ENCODE peak calls at places on chromosome 20, in ten cellular contexts. D, Q, X, W, I, B, Y, A, L and H are unnamed samples.

GRCh38 chr20:4795394-4795793 is 73.7 kb downstream of the PRND start:
- DNase-seq in D (peak), Q (peak), X (no peak), W (no peak), I (no peak), B (no peak), Y (no peak), A (peak), L (no peak), H (peak)

GRCh38 chr20:52805892-52806291 is 166.3 kb upstream of the TSHZ2 start:
- DNase-seq in D (no peak), Q (no peak), X (no peak), W (no peak), I (no peak), B (no peak), Y (no peak), A (no peak), L (no peak), H (no peak)

GRCh38 chr20:58981564-58982364 is 708 bp downstream of the NELFCD start:
- DNase-seq in D (peak), Q (no peak), X (peak), W (no peak), I (no peak), B (no peak), Y (no peak), A (peak), L (no peak), H (no peak)

GRCh38 chr20:11905460-11906150 is 12.1 kb upstream of the BTBD3 start:
- DNase-seq in D (no peak), Q (no peak), X (no peak), W (no peak), I (no peak), B (no peak), Y (no peak), A (no peak), L (no peak), H (no peak)

GRCh38 chr20:24533449-24533848 is 64.0 kb downstream of the SYNDIG1 start:
- DNase-seq in D (peak), Q (no peak), X (no peak), W (no peak), I (no peak), B (no peak), Y (no peak), A (no peak), L (no peak), H (no peak)

GRCh38 chr20:23050847-23051627 is 1.6 kb upstream of the THBD start:
- DNase-seq in D (peak), Q (peak), X (peak), W (peak), I (no peak), B (no peak), Y (peak), A (peak), L (no peak), H (peak)

GRCh38 chr20:35344354-35344837 is 52.2 kb upstream of the FAM83C start:
- DNase-seq in D (no peak), Q (no peak), X (no peak), W (no peak), I (no peak), B (no peak), Y (no peak), A (peak), L (no peak), H (peak)

GRCh38 chr20:53146201-53146891 is 174.2 kb downstream of the TSHZ2 start:
- DNase-seq in D (no peak), Q (no peak), X (no peak), W (no peak), I (no peak), B (no peak), Y (no peak), A (no peak), L (no peak), H (no peak)

GRCh38 chr20:4730782-4731181 is 9.1 kb downstream of the PRND start:
- DNase-seq in D (peak), Q (no peak), X (no peak), W (no peak), I (no peak), B (no peak), Y (no peak), A (no peak), L (no peak), H (no peak)

GRCh38 chr20:49388790-49389189 is 93.7 kb downstream of the KCNB1 start:
- DNase-seq in D (no peak), Q (no peak), X (no peak), W (no peak), I (no peak), B (no peak), Y (no peak), A (no peak), L (no peak), H (no peak)

GRCh38 chr20:420721-421574 is 12.8 kb downstream of the RBCK1 start:
- DNase-seq in D (peak), Q (no peak), X (no peak), W (peak), I (no peak), B (no peak), Y (no peak), A (peak), L (no peak), H (peak)

GRCh38 chr20:21302645-21303060 is 478 bp upstream of the XRN2 start:
- DNase-seq in D (no peak), Q (no peak), X (no peak), W (no peak), I (no peak), B (no peak), Y (no peak), A (no peak), L (no peak), H (no peak)

GRCh38 chr20:14617123-14617522 is 279.7 kb upstream of the FLRT3 start:
- DNase-seq in D (no peak), Q (no peak), X (no peak), W (no peak), I (no peak), B (no peak), Y (no peak), A (no peak), L (no peak), H (no peak)

GRCh38 chr20:62511300-62511914 is 35.6 kb upstream of the GATA5 start:
- DNase-seq in D (no peak), Q (no peak), X (no peak), W (no peak), I (no peak), B (no peak), Y (no peak), A (no peak), L (no peak), H (peak)

GRCh38 chr20:10219452-10219791 is 792 bp downstream of the SNAP25 start:
- DNase-seq in D (peak), Q (no peak), X (no peak), W (peak), I (peak), B (peak), Y (no peak), A (peak), L (no peak), H (peak)

GRCh38 chr20:49568491-49569151 is 684 bp upstream of the PTGIS start:
- DNase-seq in D (peak), Q (no peak), X (peak), W (no peak), I (no peak), B (no peak), Y (peak), A (no peak), L (no peak), H (no peak)

GRCh38 chr20:45782890-45783289 is 8.8 kb downstream of the WFDC3 start:
- DNase-seq in D (no peak), Q (peak), X (no peak), W (no peak), I (no peak), B (no peak), Y (no peak), A (no peak), L (no peak), H (no peak)

GRCh38 chr20:34927736-34928135 is 27.9 kb downstream of the GSS start:
- DNase-seq in D (no peak), Q (no peak), X (no peak), W (no peak), I (no peak), B (no peak), Y (no peak), A (no peak), L (no peak), H (no peak)

GRCh38 chr20:16942702-16943101 is 194.5 kb downstream of the OTOR start:
- DNase-seq in D (no peak), Q (no peak), X (no peak), W (no peak), I (no peak), B (no peak), Y (no peak), A (no peak), L (no peak), H (no peak)

GRCh38 chr20:17612975-17613327 is 43.1 kb downstream of the DSTN start:
- DNase-seq in D (no peak), Q (no peak), X (no peak), W (no peak), I (no peak), B (peak), Y (no peak), A (no peak), L (no peak), H (no peak)

GRCh38 chr20:22946594-22946993 is 88.5 kb upstream of the SSTR4 start:
- DNase-seq in D (no peak), Q (no peak), X (no peak), W (no peak), I (no peak), B (no peak), Y (no peak), A (no peak), L (no peak), H (no peak)

GRCh38 chr20:4111440-4112411 is 96.4 kb upstream of the RNF24 start:
- DNase-seq in D (no peak), Q (no peak), X (no peak), W (no peak), I (no peak), B (no peak), Y (no peak), A (no peak), L (no peak), H (no peak)

GRCh38 chr20:30630761-30631160 is 626.7 kb upstream of the DEFB115 start:
- DNase-seq in D (no peak), Q (no peak), X (peak), W (peak), I (no peak), B (no peak), Y (no peak), A (no peak), L (no peak), H (no peak)

GRCh38 chr20:855466-856360 is 22.2 kb downstream of the FAM110A start:
- DNase-seq in D (no peak), Q (no peak), X (no peak), W (no peak), I (no peak), B (no peak), Y (no peak), A (no peak), L (no peak), H (no peak)

GRCh38 chr20:21323640-21324039 is 20.5 kb downstream of the XRN2 start:
- DNase-seq in D (no peak), Q (peak), X (no peak), W (no peak), I (no peak), B (no peak), Y (no peak), A (no peak), L (no peak), H (no peak)

GRCh38 chr20:38751360-38751976 is 3.2 kb downstream of the ACTR5 start:
- DNase-seq in D (peak), Q (peak), X (no peak), W (no peak), I (no peak), B (no peak), Y (no peak), A (no peak), L (peak), H (no peak)

GRCh38 chr20:59016795-59017492 is 2.3 kb upstream of the TUBB1 start:
- DNase-seq in D (no peak), Q (no peak), X (no peak), W (no peak), I (no peak), B (no peak), Y (no peak), A (peak), L (no peak), H (no peak)

GRCh38 chr20:35664544-35665206 is at the start of the genes CPNE1 and RBM12:
- DNase-seq in D (peak), Q (peak), X (peak), W (peak), I (peak), B (peak), Y (peak), A (peak), L (peak), H (peak)

GRCh38 chr20:48578397-48579098 is 249.3 kb downstream of the PREX1 start:
- DNase-seq in D (no peak), Q (no peak), X (no peak), W (no peak), I (no peak), B (no peak), Y (no peak), A (no peak), L (no peak), H (no peak)

DNA sequence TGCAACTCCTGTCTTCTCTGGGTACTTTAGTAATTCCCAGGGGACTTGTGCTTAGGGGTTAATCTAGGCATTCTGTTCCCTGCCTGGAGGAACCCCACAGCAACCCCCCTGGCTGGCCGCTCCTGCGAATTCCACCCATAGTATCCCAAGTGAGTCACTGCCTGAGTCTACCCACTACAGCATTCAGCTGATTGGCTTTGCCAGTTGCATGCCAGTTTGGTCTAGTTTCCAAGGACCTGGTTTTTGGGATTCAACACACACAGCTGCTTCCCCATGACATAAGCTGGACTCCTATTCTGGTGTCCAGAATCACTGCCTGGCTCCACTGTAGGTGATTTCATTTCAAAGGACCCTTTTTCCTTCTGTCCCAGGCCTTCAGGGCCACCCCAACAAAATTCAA is 40.3 kb downstream of the PLCG1 start:
- DNase-seq in D (no peak), Q (peak), X (no peak), W (no peak), I (peak), B (no peak), Y (peak), A (no peak), L (no peak), H (no peak)
- TF ChIP-seq POLR2AphosphoS5 in D (no peak), Q (no peak), X (no peak), W (no peak), I (no peak), B (no peak), Y (no peak), A (no peak), L (no peak), H (no peak)

DNA sequence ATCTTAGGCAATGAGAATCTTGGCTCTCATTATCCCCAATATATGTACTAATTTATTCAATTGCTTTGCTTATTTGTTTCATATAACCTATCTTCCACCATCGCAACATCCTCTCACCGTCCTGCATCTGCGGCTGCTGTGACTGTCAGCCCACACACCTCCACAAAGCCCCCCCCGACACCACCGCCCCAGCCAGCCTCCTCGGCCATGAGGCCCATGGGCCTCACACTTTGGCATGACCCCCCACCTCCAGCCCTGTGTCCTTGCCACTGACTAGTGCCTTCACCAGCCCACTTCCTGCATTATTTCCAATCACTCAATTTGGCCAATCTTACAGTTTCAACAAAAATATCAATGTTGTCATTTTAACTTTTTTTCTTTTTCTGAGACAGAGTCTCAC is 60.7 kb upstream of the TOX2 start:
- DNase-seq in D (no peak), Q (no peak), X (no peak), W (no peak), I (no peak), B (no peak), Y (no peak), A (no peak), L (no peak), H (no peak)
- TF ChIP-seq POLR2AphosphoS5 in D (no peak), Q (no peak), X (no peak), W (no peak), I (no peak), B (no peak), Y (no peak), A (no peak), L (no peak), H (no peak)

GRCh38 chr20:15673206-15673605 is 900.0 kb downstream of the KIF16B start:
- DNase-seq in D (no peak), Q (no peak), X (no peak), W (no peak), I (no peak), B (no peak), Y (no peak), A (no peak), L (no peak), H (no peak)
- TF ChIP-seq POLR2AphosphoS5 in D (no peak), Q (no peak), X (no peak), W (no peak), I (no peak), B (no peak), Y (no peak), A (no peak), L (no peak), H (no peak)

GRCh38 chr20:32779500-32780215 is 17.5 kb downstream of the DNMT3B start:
- DNase-seq in D (peak), Q (no peak), X (no peak), W (no peak), I (no peak), B (no peak), Y (no peak), A (no peak), L (no peak), H (no peak)

GRCh38 chr20:32784369-32785080 is 22.3 kb downstream of the DNMT3B start:
- DNase-seq in D (no peak), Q (no peak), X (no peak), W (no peak), I (no peak), B (no peak), Y (no peak), A (no peak), L (no peak), H (no peak)

GRCh38 chr20:32780278-32780677 is 18.1 kb downstream of the DNMT3B start:
- DNase-seq in D (no peak), Q (no peak), X (no peak), W (no peak), I (no peak), B (no peak), Y (no peak), A (no peak), L (no peak), H (peak)

GRCh38 chr20:32777177-32777956 is 15.2 kb downstream of the DNMT3B start:
- DNase-seq in D (no peak), Q (no peak), X (no peak), W (no peak), I (no peak), B (no peak), Y (no peak), A (no peak), L (no peak), H (peak)

GRCh38 chr20:32780749-32781402 is 18.7 kb downstream of the DNMT3B start:
- DNase-seq in D (peak), Q (no peak), X (no peak), W (no peak), I (no peak), B (no peak), Y (no peak), A (no peak), L (no peak), H (no peak)
- TF ChIP-seq POLR2AphosphoS5 in D (peak), Q (no peak), X (no peak), W (no peak), I (no peak), B (no peak), Y (no peak), A (no peak), L (no peak), H (no peak)

DNA sequence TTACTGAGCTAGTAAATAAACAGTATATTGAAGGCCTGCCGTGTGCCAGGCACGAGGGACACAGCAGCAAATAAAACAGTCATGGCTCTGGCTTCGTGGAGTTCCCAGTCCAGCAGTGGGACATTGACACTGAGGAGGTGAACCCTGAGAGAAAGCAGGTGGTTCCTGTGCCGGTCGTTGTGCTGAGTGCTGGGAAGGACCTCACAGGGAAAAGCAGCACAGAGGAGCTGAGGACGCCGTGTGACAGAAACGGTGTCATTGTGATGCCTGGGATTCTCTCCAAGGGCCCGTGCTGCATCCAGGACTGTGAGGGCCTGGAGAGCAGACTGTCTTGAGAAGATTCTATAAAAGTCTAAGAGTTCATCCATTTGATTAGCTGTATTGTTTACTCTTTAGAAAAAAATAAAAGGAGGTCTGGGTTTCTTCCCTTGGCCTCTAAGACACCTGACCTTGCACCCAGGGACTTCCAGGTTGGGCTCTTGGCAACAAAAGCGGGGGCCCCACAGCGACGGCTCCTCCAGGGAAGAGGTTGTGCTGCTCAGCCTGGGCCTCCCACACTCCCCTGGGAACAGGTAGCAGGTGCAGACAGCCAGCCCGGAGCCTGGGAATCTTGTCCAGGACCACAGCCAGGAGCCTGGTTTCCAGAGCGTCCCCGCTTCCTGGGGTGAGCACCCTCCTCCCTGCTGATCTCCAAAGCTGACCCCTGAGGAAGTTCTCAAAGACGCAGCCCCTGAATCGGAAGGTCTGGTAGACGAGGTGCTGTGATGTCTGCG is 251.2 kb upstream of the PMEPA1 start:
- DNase-seq in D (no peak), Q (no peak), X (no peak), W (no peak), I (no peak), B (no peak), Y (no peak), A (no peak), L (no peak), H (no peak)
- TF ChIP-seq POLR2AphosphoS5 in D (no peak), Q (no peak), X (no peak), W (no peak), I (no peak), B (no peak), Y (no peak), A (no peak), L (no peak), H (no peak)

DNA sequence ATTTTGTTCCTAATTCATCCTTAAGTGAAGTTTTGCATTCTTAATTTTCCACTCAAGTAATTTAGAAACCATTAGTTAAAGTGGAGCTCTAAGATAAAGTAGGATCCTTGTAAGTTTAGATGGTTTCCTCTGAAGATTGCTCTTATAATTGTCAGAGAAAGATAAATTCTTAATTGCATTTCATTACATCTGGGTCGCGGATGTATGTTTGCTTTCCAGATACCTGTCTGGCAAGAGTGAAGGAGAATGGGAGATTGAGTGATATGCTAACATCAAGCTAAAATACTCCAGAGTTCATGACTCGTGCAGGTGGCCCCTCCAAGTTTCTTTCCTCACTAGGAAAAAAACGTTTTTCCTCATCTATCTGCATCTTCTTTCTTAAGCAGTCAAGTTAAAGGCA is 361.8 kb downstream of the DOK5 start:
- DNase-seq in D (no peak), Q (no peak), X (no peak), W (no peak), I (no peak), B (no peak), Y (no peak), A (no peak), L (no peak), H (no peak)
- TF ChIP-seq POLR2AphosphoS5 in D (no peak), Q (no peak), X (no peak), W (no peak), I (no peak), B (no peak), Y (no peak), A (no peak), L (no peak), H (no peak)

GRCh38 chr20:37494796-37495195 is 26.3 kb upstream of the NNAT start:
- DNase-seq in D (no peak), Q (no peak), X (no peak), W (no peak), I (no peak), B (no peak), Y (no peak), A (no peak), L (no peak), H (no peak)
- TF ChIP-seq POLR2AphosphoS5 in D (no peak), Q (no peak), X (no peak), W (no peak), I (no peak), B (no peak), Y (no peak), A (no peak), L (no peak), H (no peak)

GRCh38 chr20:32642257-32643046 is 31.3 kb downstream of the C20orf203 start:
- DNase-seq in D (no peak), Q (no peak), X (no peak), W (no peak), I (no peak), B (no peak), Y (no peak), A (no peak), L (no peak), H (no peak)
- TF ChIP-seq POLR2AphosphoS5 in D (no peak), Q (no peak), X (no peak), W (no peak), I (no peak), B (no peak), Y (no peak), A (no peak), L (no peak), H (no peak)